ENCODE peak calls at places on chromosomes 5 and 9, in seven cellular contexts. K, Z, Q, N, O, I and D are unnamed samples.

GRCh38 chr5:56264417-56265025 is 31.4 kb upstream of the ANKRD55 start:
- DNase-seq in I (peak), O (no peak), K (peak), Q (peak), N (peak), Z (peak), D (peak)

GRCh38 chr5:9173281-9174048 is 372.4 kb downstream of the SEMA5A start:
- DNase-seq in Z (no peak), K (no peak), Q (no peak), I (no peak), O (no peak), N (no peak), D (no peak)

GRCh38 chr9:115267788-115268187 is 149.8 kb upstream of the TNC start:
- DNase-seq in N (no peak), Z (no peak), Q (no peak), O (no peak), K (no peak), I (no peak), D (no peak)

GRCh38 chr9:95336281-95336680 is 18.8 kb upstream of the FANCC start:
- DNase-seq in N (no peak), K (no peak), O (no peak), I (peak), Q (no peak), Z (no peak), D (no peak)

GRCh38 chr5:75498208-75498777 is 13.1 kb downstream of the CERT1 start:
- DNase-seq in Q (no peak), N (no peak), Z (no peak), O (no peak), K (no peak), I (no peak), D (no peak)

GRCh38 chr9:98550206-98550820 is 158.4 kb downstream of the GABBR2 start:
- DNase-seq in Z (no peak), N (no peak), Q (no peak), I (no peak), O (peak), K (no peak), D (no peak)

GRCh38 chr9:114156658-114157421 is 1.5 kb downstream of the COL27A1 start:
- DNase-seq in O (peak), K (peak), I (no peak), Z (peak), Q (no peak), N (no peak), D (no peak)

GRCh38 chr9:107020040-107020530 is 157.1 kb downstream of the ZNF462 start:
- DNase-seq in K (no peak), I (no peak), Z (no peak), N (no peak), O (peak), Q (no peak), D (peak)

GRCh38 chr9:134375430-134376385 is 49.5 kb downstream of the RXRA start:
- DNase-seq in I (no peak), K (no peak), Z (peak), N (no peak), O (no peak), Q (no peak), D (no peak)

GRCh38 chr5:15932066-15932465 is 247.5 kb downstream of the MARCHF11 start:
- DNase-seq in N (no peak), O (no peak), Q (no peak), K (no peak), I (no peak), Z (no peak), D (no peak)

GRCh38 chr9:116269250-116269649 is 115.7 kb downstream of the PAPPA start:
- DNase-seq in Q (no peak), K (no peak), I (peak), O (no peak), N (no peak), Z (no peak), D (no peak)

GRCh38 chr9:37596504-37596903 is 4.1 kb upstream of the TOMM5 start:
- DNase-seq in O (no peak), I (no peak), N (no peak), Z (no peak), K (no peak), Q (no peak), D (no peak)

GRCh38 chr9:121837113-121838010 is 185.9 kb downstream of the DAB2IP start:
- DNase-seq in K (peak), Q (no peak), O (peak), N (no peak), Z (no peak), I (no peak), D (no peak)

GRCh38 chr9:113651896-113652295 is 188.4 kb downstream of the RGS3 start:
- DNase-seq in Q (no peak), K (no peak), Z (no peak), N (no peak), I (no peak), O (no peak), D (no peak)

GRCh38 chr5:180521101-180521500 is 26.9 kb downstream of the CNOT6 start:
- DNase-seq in N (no peak), Z (no peak), O (no peak), K (no peak), I (no peak), Q (no peak), D (no peak)

GRCh38 chr9:72855321-72855720 is 97.5 kb downstream of the ALDH1A1 start:
- DNase-seq in I (no peak), K (no peak), Q (no peak), O (no peak), Z (no peak), N (no peak), D (no peak)

GRCh38 chr5:42811591-42812392 is at the start of gene SELENOP:
- DNase-seq in Q (no peak), N (no peak), O (no peak), K (no peak), Z (peak), I (no peak), D (no peak)